ENCODE peak calls at places on chromosomes 12 and 14, in eight cellular contexts. M, W, Q, Y, X, G, N and U are unnamed samples.
A peak's percentile ranks its signal among the peaks of the same experiment; 100 is the strongest.

GRCh38 chr14:96105089-96105920 is 66.1 kb downstream of the C14orf132 start:
- DNase-seq in M (peak; percentile 61), W (no peak), Q (no peak), Y (no peak), X (no peak), G (no peak), N (no peak), U (no peak)

GRCh38 chr14:68541128-68541896 is 251.6 kb downstream of the ZFP36L1 start:
- DNase-seq in M (no peak), W (no peak), Q (no peak), Y (no peak), X (no peak), G (no peak), N (no peak), U (no peak)

GRCh38 chr12:49296836-49297694 is 2.1 kb downstream of the PRPH start:
- DNase-seq in M (peak; percentile 55), W (no peak), Q (no peak), Y (peak; percentile 55), X (no peak), G (peak; percentile 65), N (peak; percentile 37), U (no peak)

GRCh38 chr12:116138380-116138779 is 139.1 kb downstream of the MED13L start:
- DNase-seq in M (no peak), W (no peak), Q (peak; percentile 17), Y (no peak), X (no peak), G (no peak), N (no peak), U (no peak)

GRCh38 chr14:21923820-21924219 is 250.2 kb upstream of the OR4E1 start:
- DNase-seq in M (no peak), W (no peak), Q (no peak), Y (no peak), X (no peak), G (no peak), N (no peak), U (no peak)

GRCh38 chr12:24560867-24561266 is 388.0 kb downstream of the BCAT1 start:
- DNase-seq in M (no peak), W (no peak), Q (no peak), Y (no peak), X (no peak), G (no peak), N (no peak), U (no peak)

GRCh38 chr14:53626771-53627170 is 329.9 kb downstream of the BMP4 start:
- DNase-seq in M (no peak), W (no peak), Q (no peak), Y (no peak), X (no peak), G (no peak), N (no peak), U (no peak)

GRCh38 chr12:19577131-19577530 is 137.8 kb downstream of the AEBP2 start:
- DNase-seq in M (no peak), W (no peak), Q (no peak), Y (no peak), X (no peak), G (no peak), N (no peak), U (no peak)

GRCh38 chr14:75123991-75124390 is 2.9 kb downstream of the NEK9 start:
- DNase-seq in M (no peak), W (no peak), Q (peak; percentile 49), Y (no peak), X (no peak), G (no peak), N (no peak), U (peak; percentile 46)

GRCh38 chr12:69161835-69162234 is 77.5 kb upstream of the CPSF6 start:
- DNase-seq in M (no peak), W (peak; percentile 35), Q (peak; percentile 50), Y (no peak), X (no peak), G (peak; percentile 68), N (peak; percentile 82), U (no peak)

GRCh38 chr12:72269491-72269890 is 2.7 kb upstream of the TRHDE start:
- DNase-seq in M (no peak), W (no peak), Q (no peak), Y (no peak), X (no peak), G (no peak), N (no peak), U (no peak)

GRCh38 chr14:80475074-80475473 is 263.8 kb upstream of the DIO2 start:
- DNase-seq in M (no peak), W (no peak), Q (no peak), Y (no peak), X (no peak), G (no peak), N (no peak), U (peak; percentile 63)

GRCh38 chr12:93102289-93102688 is 173.2 kb upstream of the EEA1 start:
- DNase-seq in M (no peak), W (no peak), Q (no peak), Y (no peak), X (no peak), G (no peak), N (no peak), U (no peak)

GRCh38 chr12:3342051-3342450 is 149.0 kb upstream of the PRMT8 start:
- DNase-seq in M (no peak), W (no peak), Q (no peak), Y (peak; percentile 19), X (no peak), G (peak; percentile 54), N (peak; percentile 93), U (peak; percentile 63)

GRCh38 chr12:46219892-46220655 is 48.8 kb downstream of the SLC38A1 start:
- DNase-seq in M (no peak), W (no peak), Q (peak; percentile 90), Y (no peak), X (no peak), G (no peak), N (no peak), U (peak; percentile 50)

GRCh38 chr12:41888285-41888684 is 256.4 kb downstream of the GXYLT1 start:
- DNase-seq in M (no peak), W (no peak), Q (no peak), Y (no peak), X (no peak), G (no peak), N (no peak), U (no peak)

GRCh38 chr14:42374332-42374731 is 767.7 kb downstream of the LRFN5 start:
- DNase-seq in M (no peak), W (no peak), Q (no peak), Y (no peak), X (no peak), G (no peak), N (no peak), U (no peak)

GRCh38 chr12:7859552-7859951 is 13.2 kb downstream of the SLC2A14 start:
- DNase-seq in M (no peak), W (no peak), Q (no peak), Y (no peak), X (no peak), G (no peak), N (no peak), U (peak; percentile 52)

GRCh38 chr14:75770635-75771034 is 109.6 kb downstream of the TTLL5 start:
- DNase-seq in M (no peak), W (no peak), Q (no peak), Y (no peak), X (no peak), G (no peak), N (no peak), U (no peak)

GRCh38 chr12:71900091-71900490 is 38.6 kb upstream of the TPH2 start:
- DNase-seq in M (no peak), W (no peak), Q (no peak), Y (no peak), X (no peak), G (no peak), N (no peak), U (peak; percentile 46)

GRCh38 chr12:16606201-16606849 is 363 bp upstream of the LMO3 start:
- DNase-seq in M (peak; percentile 31), W (no peak), Q (no peak), Y (no peak), X (no peak), G (peak; percentile 49), N (peak; percentile 49), U (peak; percentile 10)

GRCh38 chr14:34368115-34368970 is 93.7 kb downstream of the SPTSSA start:
- DNase-seq in M (peak; percentile 46), W (no peak), Q (peak; percentile 85), Y (no peak), X (no peak), G (no peak), N (no peak), U (peak; percentile 52)

GRCh38 chr12:54821676-54822075 is 32.6 kb upstream of the MUCL1 start:
- DNase-seq in M (no peak), W (no peak), Q (no peak), Y (no peak), X (no peak), G (no peak), N (no peak), U (no peak)

GRCh38 chr14:101736585-101736984 is 24.9 kb upstream of the PPP2R5C start:
- DNase-seq in M (no peak), W (no peak), Q (no peak), Y (no peak), X (no peak), G (no peak), N (no peak), U (no peak)

GRCh38 chr12:50411051-50411660 is 10.5 kb downstream of the LARP4 start:
- DNase-seq in M (no peak), W (no peak), Q (peak; percentile 20), Y (no peak), X (no peak), G (no peak), N (no peak), U (no peak)

GRCh38 chr14:93987376-93987775 is 9.7 kb upstream of the CCDC197 start:
- DNase-seq in M (no peak), W (no peak), Q (no peak), Y (no peak), X (no peak), G (no peak), N (no peak), U (no peak)